ENCODE peak calls at places on chromosomes 2 and 18, in five cellular contexts. P is H9, Z is neuronal stem cell, Y is H1, D is mesenchymal stem cell. J is an unnamed sample.

GRCh38 chr2:234992196-234992595 is 40.4 kb downstream of the SH3BP4 start:
- DNase-seq in P (no peak), Z (no peak), Y (no peak), D (no peak), J (no peak)

GRCh38 chr2:160010361-160011145 is 51.9 kb downstream of the PLA2R1 start:
- DNase-seq in P (no peak), Z (no peak), Y (no peak), D (no peak), J (no peak)

GRCh38 chr2:120641366-120641771 is 94.3 kb upstream of the GLI2 start:
- DNase-seq in P (no peak), Z (no peak), Y (no peak), D (no peak), J (peak)

GRCh38 chr2:164737612-164738081 is 104.0 kb downstream of the COBLL1 start:
- DNase-seq in P (peak), Z (peak), Y (peak), D (peak), J (peak)

GRCh38 chr2:218003994-218004419 is 1.2 kb upstream of the TNS1 start:
- DNase-seq in P (no peak), Z (no peak), Y (no peak), D (peak), J (no peak)

GRCh38 chr2:105763076-105763475 is 18.4 kb downstream of the NCK2 start:
- DNase-seq in P (no peak), Z (no peak), Y (no peak), D (no peak), J (no peak)

GRCh38 chr2:237694423-237695194 is 67.2 kb downstream of the LRRFIP1 start:
- DNase-seq in P (peak), Z (no peak), Y (no peak), D (no peak), J (no peak)

GRCh38 chr2:205931388-205931787 is 154.6 kb downstream of the INO80D start:
- DNase-seq in P (no peak), Z (no peak), Y (no peak), D (no peak), J (no peak)

GRCh38 chr2:29317077-29317517 is 201.9 kb downstream of the CLIP4 start:
- DNase-seq in P (no peak), Z (no peak), Y (no peak), D (no peak), J (no peak)

GRCh38 chr2:189412330-189412953 is 28.8 kb upstream of the WDR75 start:
- DNase-seq in P (no peak), Z (peak), Y (no peak), D (peak), J (peak)

GRCh38 chr18:79483971-79484491 is 88.3 kb downstream of the NFATC1 start:
- DNase-seq in P (no peak), Z (no peak), Y (no peak), D (no peak), J (no peak)

GRCh38 chr18:59231877-59232276 is 11.9 kb downstream of the GRP start:
- DNase-seq in P (no peak), Z (no peak), Y (no peak), D (no peak), J (no peak)

GRCh38 chr2:83016343-83017110 is 1442.6 kb downstream of the SUCLG1 start:
- DNase-seq in P (peak), Z (no peak), Y (peak), D (no peak), J (no peak)

GRCh38 chr2:236541008-236541562 is 28.5 kb upstream of the ACKR3 start:
- DNase-seq in P (no peak), Z (no peak), Y (no peak), D (no peak), J (no peak)

GRCh38 chr2:43925431-43925830 is 70.4 kb downstream of the LRPPRC start:
- DNase-seq in P (no peak), Z (no peak), Y (no peak), D (no peak), J (peak)

GRCh38 chr2:233343171-233343705 is 11.1 kb upstream of the DGKD start:
- DNase-seq in P (no peak), Z (no peak), Y (no peak), D (no peak), J (no peak)

GRCh38 chr2:236047886-236048540 is 120.2 kb downstream of the GBX2 start:
- DNase-seq in P (no peak), Z (no peak), Y (no peak), D (no peak), J (no peak)

GRCh38 chr18:68041327-68041726 is 524.8 kb upstream of the DSEL start:
- DNase-seq in P (no peak), Z (no peak), Y (no peak), D (peak), J (no peak)

GRCh38 chr18:57762686-57763085 is 40.4 kb downstream of the ATP8B1 start:
- DNase-seq in P (no peak), Z (no peak), Y (no peak), D (no peak), J (peak)

GRCh38 chr2:128402921-128403670 is 84.4 kb upstream of the HS6ST1 start:
- DNase-seq in P (peak), Z (no peak), Y (no peak), D (no peak), J (no peak)

GRCh38 chr2:110674620-110675555 is 3.0 kb downstream of the BUB1 start:
- DNase-seq in P (no peak), Z (no peak), Y (no peak), D (peak), J (no peak)

GRCh38 chr2:65128297-65129190 is 1.4 kb downstream of the RAB1A start:
- DNase-seq in P (no peak), Z (no peak), Y (no peak), D (peak), J (peak)

GRCh38 chr2:70526126-70526525 is 27.5 kb downstream of the TGFA start:
- DNase-seq in P (no peak), Z (no peak), Y (no peak), D (no peak), J (no peak)

GRCh38 chr2:216721141-216721540 is 25.8 kb upstream of the IGFBP5 start:
- DNase-seq in P (no peak), Z (no peak), Y (no peak), D (no peak), J (no peak)

GRCh38 chr2:208179028-208179609 is 10.7 kb downstream of the C2orf80 start:
- DNase-seq in P (no peak), Z (no peak), Y (no peak), D (no peak), J (no peak)

GRCh38 chr2:179393481-179393880 is 128.8 kb upstream of the SESTD1 start:
- DNase-seq in P (no peak), Z (no peak), Y (no peak), D (no peak), J (no peak)

GRCh38 chr2:232278534-232278933 is 100.0 kb upstream of the ALPP start:
- DNase-seq in P (no peak), Z (no peak), Y (no peak), D (no peak), J (no peak)

GRCh38 chr2:128310094-128310716 is 8.5 kb downstream of the HS6ST1 start:
- DNase-seq in P (peak), Z (no peak), Y (no peak), D (no peak), J (no peak)

GRCh38 chr2:201260302-201260800 is at the start of gene CASP8:
- DNase-seq in P (no peak), Z (no peak), Y (no peak), D (peak), J (peak)

GRCh38 chr2:217958206-217958888 is 44.4 kb downstream of the TNS1 start:
- DNase-seq in P (no peak), Z (no peak), Y (no peak), D (no peak), J (no peak)

GRCh38 chr18:77648415-77648814 is 398.8 kb downstream of the GALR1 start:
- DNase-seq in P (no peak), Z (no peak), Y (no peak), D (no peak), J (no peak)

GRCh38 chr2:239157766-239158165 is 243.1 kb downstream of the HDAC4 start:
- DNase-seq in P (peak), Z (peak), Y (no peak), D (no peak), J (peak)

GRCh38 chr18:40179647-40180175 is 1775.3 kb upstream of the PIK3C3 start:
- DNase-seq in P (no peak), Z (peak), Y (no peak), D (no peak), J (no peak)

GRCh38 chr2:47310801-47311560 is 92.0 kb upstream of the MSH2 start:
- DNase-seq in P (no peak), Z (no peak), Y (no peak), D (no peak), J (no peak)

GRCh38 chr2:182717451-182718215 is 1.6 kb downstream of the DNAJC10 start:
- DNase-seq in P (no peak), Z (no peak), Y (no peak), D (no peak), J (no peak)

GRCh38 chr2:147468349-147468748 is 376.5 kb upstream of the ACVR2A start:
- DNase-seq in P (no peak), Z (no peak), Y (no peak), D (no peak), J (no peak)

DNA sequence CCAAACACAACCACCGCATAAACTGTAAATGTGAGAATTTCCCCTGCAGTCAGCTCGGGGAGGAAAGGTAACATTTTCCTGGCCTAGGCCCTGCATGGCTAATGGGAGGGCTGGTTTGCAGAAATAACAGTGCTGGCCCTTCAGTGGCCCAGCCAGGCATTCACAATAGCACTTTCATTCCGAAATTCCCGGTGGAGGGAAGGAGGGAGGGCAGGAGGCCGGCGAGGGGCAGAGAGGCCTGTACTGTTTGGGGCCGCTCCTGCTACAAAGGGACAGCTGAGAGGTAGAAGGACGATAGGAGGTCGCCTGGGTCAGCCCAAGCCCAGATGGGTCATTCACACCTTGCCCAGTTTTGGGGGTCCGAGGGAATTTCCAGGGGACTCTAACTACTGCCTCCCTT is 11.3 kb downstream of the CYP26B1 start:
- DNase-seq in P (no peak), Z (no peak), Y (no peak), D (no peak), J (no peak)
- H4K91ac ChIP-seq in P (no peak), Z (no peak), Y (no peak), D (no peak), J (no peak)

DNA sequence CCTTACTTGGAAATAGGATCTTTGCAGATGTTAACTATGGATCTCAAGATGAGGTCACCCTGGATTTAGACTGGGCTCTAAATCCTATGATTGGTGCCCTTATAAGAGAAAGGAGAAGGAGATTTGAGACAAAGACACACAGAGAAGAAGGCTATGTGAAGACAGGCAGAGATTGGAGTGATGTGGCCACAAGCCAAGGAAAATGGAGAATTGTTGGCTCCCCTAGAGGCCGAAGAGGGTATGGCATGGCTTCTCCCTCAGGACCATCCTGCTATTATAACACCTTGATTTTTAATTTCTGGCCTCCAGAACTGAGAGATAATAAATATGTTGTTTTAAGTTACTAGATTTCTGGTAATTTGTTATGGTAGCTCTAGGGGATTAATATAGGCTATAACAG is 7.6 kb downstream of the CYBRD1 start:
- DNase-seq in P (no peak), Z (no peak), Y (no peak), D (no peak), J (peak)
- H2AK5ac ChIP-seq in P (no peak), Z (no peak), Y (no peak), D (no peak), J (no peak)

GRCh38 chr2:190545082-190545481 is 10.6 kb upstream of the NEMP2 start:
- DNase-seq in P (no peak), Z (no peak), Y (no peak), D (no peak), J (no peak)
- H2BK12ac ChIP-seq in P (no peak), Z (no peak), Y (no peak), D (no peak), J (no peak)

DNA sequence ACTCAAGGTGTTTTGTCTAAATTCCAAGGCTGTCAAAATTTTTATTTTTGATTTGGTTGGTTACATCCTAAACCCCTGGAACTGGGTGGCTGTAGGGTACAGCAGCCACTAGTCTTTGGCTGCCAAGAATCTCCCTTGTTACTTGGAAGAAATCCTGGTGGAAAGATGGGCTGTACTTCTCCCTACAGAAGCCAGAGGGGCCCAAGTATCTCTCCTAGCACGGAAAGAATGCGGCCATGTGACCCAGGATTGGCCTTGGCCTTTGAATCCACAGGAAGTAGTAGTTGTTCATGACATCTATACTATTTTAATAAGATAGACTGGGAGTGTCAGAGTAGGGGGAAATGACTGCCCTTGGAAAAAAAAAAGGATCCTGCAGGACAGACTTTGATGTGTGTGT is 54.4 kb upstream of the MYO3B start:
- DNase-seq in P (peak), Z (no peak), Y (no peak), D (peak), J (no peak)
- H4K91ac ChIP-seq in P (no peak), Z (no peak), Y (no peak), D (no peak), J (no peak)

GRCh38 chr18:10050956-10051355 is 137.1 kb downstream of the VAPA start:
- DNase-seq in P (no peak), Z (no peak), Y (no peak), D (no peak), J (no peak)
- H2AK5ac ChIP-seq in P (no peak), Z (no peak), Y (no peak), D (no peak), J (no peak)

DNA sequence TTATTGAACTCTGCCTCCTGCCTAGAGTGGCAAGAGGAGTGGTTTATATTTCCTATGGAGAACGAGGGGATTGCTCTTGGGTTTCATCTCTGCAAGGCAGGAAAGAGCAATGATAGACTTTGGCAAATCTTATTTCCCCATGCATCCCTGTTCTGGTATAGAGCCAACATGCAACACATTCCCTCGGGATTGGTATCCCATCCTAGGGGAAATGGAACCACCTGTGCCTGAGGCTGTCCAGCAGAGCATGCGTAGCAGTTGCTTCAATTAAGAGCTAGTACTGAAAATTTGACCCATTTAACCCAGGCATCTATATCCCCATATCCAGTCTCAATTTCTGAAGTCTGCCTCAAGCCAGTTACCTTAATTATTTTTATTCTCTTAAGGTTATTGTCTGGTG is 205.3 kb downstream of the KCNS3 start:
- DNase-seq in P (no peak), Z (no peak), Y (no peak), D (no peak), J (no peak)
- H2BK12ac ChIP-seq in P (no peak), Z (no peak), Y (no peak), D (no peak), J (no peak)

GRCh38 chr2:197034292-197034691 is 107.8 kb upstream of the PGAP1 start:
- DNase-seq in P (no peak), Z (no peak), Y (no peak), D (no peak), J (no peak)

GRCh38 chr2:197042613-197043248 is 116.2 kb upstream of the PGAP1 start:
- DNase-seq in P (no peak), Z (no peak), Y (no peak), D (no peak), J (no peak)

GRCh38 chr2:197034969-197035368 is 108.5 kb upstream of the PGAP1 start:
- DNase-seq in P (no peak), Z (no peak), Y (no peak), D (no peak), J (no peak)

GRCh38 chr2:197033222-197033621 is 106.7 kb upstream of the PGAP1 start:
- DNase-seq in P (no peak), Z (no peak), Y (no peak), D (no peak), J (no peak)

GRCh38 chr2:197037863-197038398 is 111.4 kb upstream of the PGAP1 start:
- DNase-seq in P (no peak), Z (no peak), Y (no peak), D (no peak), J (no peak)
- H4K91ac ChIP-seq in P (no peak), Z (no peak), Y (no peak), D (no peak), J (no peak)

GRCh38 chr2:37585982-37586621 is 85.3 kb downstream of the CDC42EP3 start:
- DNase-seq in P (no peak), Z (no peak), Y (no peak), D (peak), J (peak)
- H2AK5ac ChIP-seq in P (no peak), Z (no peak), Y (no peak), D (peak), J (no peak)

J was measured in trophoblast cell.